ENCODE peak calls at places on chromosomes 16 and 17, in seven cellular contexts. O, G, R, K, T, Z and S are unnamed samples.

GRCh38 chr17:17322516-17323510 is 19.6 kb downstream of the NT5M start:
- DNase-seq in T (no peak), O (peak), Z (no peak), R (no peak), G (no peak), K (no peak), S (peak)

GRCh38 chr17:47693667-47694017 is 319 bp upstream of the TBKBP1 start:
- DNase-seq in Z (no peak), G (no peak), O (no peak), R (no peak), K (no peak), T (no peak), S (peak)

GRCh38 chr17:72984145-72984924 is 108.2 kb downstream of the SLC39A11 start:
- DNase-seq in O (peak), R (peak), G (peak), K (no peak), Z (no peak), T (no peak), S (no peak)

GRCh38 chr16:66045626-66046025 is 320.9 kb upstream of the CDH5 start:
- DNase-seq in K (no peak), R (peak), T (no peak), G (peak), O (no peak), Z (no peak), S (no peak)

GRCh38 chr16:30669026-30670000 is 11.1 kb downstream of the FBRS start:
- DNase-seq in R (no peak), T (no peak), G (no peak), Z (no peak), K (no peak), O (no peak), S (no peak)

GRCh38 chr17:62933986-62934385 is 32.0 kb upstream of the TANC2 start:
- DNase-seq in G (no peak), Z (no peak), O (no peak), T (no peak), R (no peak), K (no peak), S (no peak)

GRCh38 chr17:44905006-44906000 is 6.1 kb upstream of the EFTUD2 start:
- DNase-seq in T (no peak), O (no peak), G (peak), Z (no peak), R (no peak), K (no peak), S (no peak)

GRCh38 chr16:2365895-2366294 is 25.4 kb upstream of the ABCA3 start:
- DNase-seq in G (peak), O (no peak), T (no peak), Z (no peak), K (no peak), R (peak), S (no peak)

GRCh38 chr17:82440991-82441627 is 9.4 kb downstream of the CYBC1 start:
- DNase-seq in O (no peak), G (no peak), K (no peak), Z (no peak), R (no peak), T (peak), S (peak)

GRCh38 chr17:44543213-44543904 is 13.9 kb upstream of the FZD2 start:
- DNase-seq in O (peak), T (no peak), G (peak), Z (peak), R (peak), K (no peak), S (no peak)

GRCh38 chr16:81523387-81524115 is 78.9 kb downstream of the CMIP start:
- DNase-seq in O (no peak), Z (no peak), T (no peak), K (no peak), G (peak), R (peak), S (peak)

GRCh38 chr16:24163935-24164334 is 92.2 kb upstream of the CACNG3 start:
- DNase-seq in Z (no peak), G (no peak), R (no peak), T (no peak), K (no peak), O (no peak), S (no peak)

GRCh38 chr16:86511317-86512161 is 1.2 kb downstream of the FOXF1 start:
- DNase-seq in O (peak), K (no peak), G (peak), R (no peak), T (no peak), Z (peak), S (peak)

GRCh38 chr16:73268311-73268997 is 220.5 kb upstream of the ZFHX3 start:
- DNase-seq in K (no peak), T (no peak), Z (peak), O (peak), R (peak), G (peak), S (no peak)

GRCh38 chr17:77417575-77417974 is 276.8 kb downstream of the SEC14L1 start:
- DNase-seq in K (no peak), T (no peak), Z (no peak), O (no peak), G (no peak), R (no peak), S (no peak)

GRCh38 chr17:77419547-77420475 is 279.0 kb downstream of the SEC14L1 start:
- DNase-seq in G (peak), R (peak), K (no peak), T (no peak), O (peak), Z (peak), S (no peak)

GRCh38 chr17:77418609-77419008 is 277.8 kb downstream of the SEC14L1 start:
- DNase-seq in G (no peak), K (no peak), Z (no peak), T (no peak), O (no peak), R (no peak), S (peak)

GRCh38 chr17:77420476-77420803 is 279.7 kb downstream of the SEC14L1 start:
- DNase-seq in R (no peak), K (no peak), Z (no peak), G (no peak), O (no peak), T (no peak), S (no peak)

DNA sequence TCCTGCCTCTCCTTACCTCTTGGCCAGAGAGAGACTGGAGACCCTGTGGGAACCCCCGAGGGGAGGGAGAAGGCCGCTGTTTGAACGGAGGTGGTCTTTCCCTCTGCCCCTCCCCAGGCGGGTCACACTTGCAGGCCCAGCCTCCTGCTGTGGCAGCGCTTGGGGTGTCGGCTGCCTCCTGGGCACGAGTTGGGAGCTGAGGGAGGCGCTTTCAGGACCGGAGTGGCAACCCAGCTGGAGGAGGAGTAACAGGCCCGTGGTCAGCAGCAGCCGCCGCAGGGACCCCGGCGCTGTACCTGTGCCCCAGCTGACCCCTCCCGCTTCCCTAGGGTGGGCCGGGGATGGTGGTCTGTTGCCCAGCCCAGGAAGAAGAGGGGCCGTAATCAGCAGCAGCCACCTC is 278.3 kb downstream of the SEC14L1 start:
- DNase-seq in O (peak), T (no peak), G (no peak), R (no peak), K (no peak), Z (no peak), S (no peak)
- H3K9ac ChIP-seq in O (no peak), T (no peak), G (no peak), R (no peak), K (no peak), Z (no peak), S (no peak)

DNA sequence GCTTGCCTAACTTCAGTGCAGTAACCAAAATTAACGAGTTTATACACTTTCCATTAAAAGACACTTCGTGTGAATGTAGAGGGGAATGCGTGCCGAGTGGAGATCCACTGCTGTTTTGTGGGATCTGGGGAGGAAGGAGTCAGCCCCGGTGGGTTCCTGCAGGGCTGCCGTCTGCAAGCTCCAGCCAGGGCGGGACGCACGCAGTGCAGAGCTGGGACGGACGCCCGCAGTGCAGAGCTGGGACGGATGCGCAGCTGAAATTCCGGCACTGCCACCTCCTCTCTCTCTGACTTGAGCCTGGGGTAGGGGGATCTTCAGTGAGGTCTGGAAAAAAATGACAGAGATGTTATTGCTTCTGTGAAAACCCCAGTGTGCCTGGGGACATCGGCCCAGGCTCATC is 16.5 kb upstream of the ZC3H18 start:
- DNase-seq in Z (no peak), K (no peak), G (no peak), R (no peak), T (no peak), O (no peak), S (no peak)
- H3K9ac ChIP-seq in Z (no peak), K (no peak), G (no peak), R (no peak), T (no peak), O (no peak), S (no peak)

DNA sequence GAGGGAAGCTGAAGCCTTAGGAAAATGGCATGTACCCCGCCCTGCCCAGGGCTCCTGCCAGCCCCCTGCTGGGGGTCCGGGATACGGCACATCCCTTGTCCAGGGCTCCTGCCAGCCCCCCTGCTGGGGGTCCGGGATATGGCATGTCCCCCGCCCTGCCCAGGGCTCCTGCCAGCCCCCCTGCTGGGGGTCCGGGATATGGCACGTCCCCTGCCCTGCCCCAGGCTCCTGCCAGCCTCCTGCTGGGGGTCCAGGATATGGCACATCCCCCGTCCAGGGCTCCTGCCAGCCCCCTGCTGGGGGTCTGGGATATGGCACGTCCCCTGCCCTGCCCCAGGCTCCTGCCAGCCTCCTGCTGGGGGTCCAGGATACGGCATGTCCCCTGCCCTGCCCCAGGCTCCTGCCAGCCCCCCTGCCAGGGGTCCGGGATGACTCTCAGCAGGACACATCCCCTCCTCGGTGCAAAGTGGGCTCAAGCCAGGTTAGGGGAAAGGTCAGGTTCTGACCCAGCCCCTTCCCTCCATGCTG is 43.2 kb downstream of the RPH3AL start:
- DNase-seq in R (peak), T (peak), O (peak), K (no peak), Z (peak), G (no peak), S (peak)
- H3K9ac ChIP-seq in R (no peak), T (no peak), O (no peak), K (no peak), Z (no peak), G (no peak), S (no peak)

DNA sequence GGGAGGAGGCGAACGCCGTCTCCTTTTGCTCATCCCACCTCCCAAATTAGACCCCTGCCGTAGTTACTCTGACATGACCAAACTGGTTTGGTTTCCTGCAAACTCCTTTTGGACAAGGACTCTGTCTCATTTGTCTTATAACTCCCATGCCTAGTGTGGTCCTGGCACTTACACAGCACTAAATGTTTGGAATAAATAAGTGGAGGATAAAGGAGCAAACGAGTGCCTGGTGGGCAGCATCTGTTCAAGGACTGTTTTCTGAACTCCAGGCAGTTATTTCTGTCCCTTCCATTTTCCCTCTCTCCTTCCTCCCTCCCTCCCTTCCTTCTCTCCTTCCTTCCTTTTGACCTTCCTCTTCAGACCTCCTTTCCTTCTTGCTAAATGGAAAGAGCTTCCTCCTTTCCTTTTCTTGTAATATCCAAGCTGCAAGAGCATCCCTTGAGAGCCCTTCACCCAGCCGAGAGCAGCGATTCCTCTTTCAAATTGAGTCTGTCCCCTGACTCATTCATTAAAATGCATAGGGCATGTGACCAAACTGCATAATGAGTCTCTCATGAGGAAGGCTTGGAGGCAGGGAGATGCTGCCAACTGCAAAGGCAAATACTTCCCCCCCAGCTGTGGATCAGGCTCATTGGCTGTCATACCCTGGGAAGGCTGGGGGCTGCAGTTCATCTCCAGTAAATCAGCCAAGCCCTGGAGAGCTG is 36.9 kb downstream of the CHD9 start:
- DNase-seq in K (peak), R (peak), G (peak), T (peak), Z (peak), O (peak), S (peak)
- H3K9ac ChIP-seq in K (peak), R (peak), G (no peak), T (peak), Z (no peak), O (no peak), S (peak)

GRCh38 chr16:87631067-87631466 is 28.8 kb downstream of the JPH3 start:
- DNase-seq in K (no peak), R (no peak), G (no peak), Z (no peak), T (no peak), O (no peak), S (no peak)
- H3K9ac ChIP-seq in K (no peak), R (no peak), G (no peak), Z (no peak), T (no peak), O (no peak), S (no peak)